ENCODE peak calls at places on chromosomes 13 and 19, in seven cellular contexts. One of them, this sample, is unnamed.

GRCh38 chr19:7497292-7497691 is 8.5 kb upstream of the PEX11G start:
- DNase-seq in Peyer's patch: no peak
- DNase-seq in astrocyte of the cerebellum: no peak
- DNase-seq in neuronal stem cell: no peak
- DNase-seq in ascending aorta: no peak
- DNase-seq in T-helper 2 cell: no peak
- DNase-seq in stimulated activated CD4-positive, alpha-beta T cell treated with anti-CD3 and anti-CD28 coated beads, Interleukin-2, amount 100 ng/mL, for 48 hours: no peak
- DNase-seq in this sample: no peak

GRCh38 chr19:35718345-35719041 is 690 bp downstream of the KMT2B start:
- DNase-seq in T-helper 2 cell: peak
- DNase-seq in ascending aorta: peak
- DNase-seq in Peyer's patch: peak
- DNase-seq in stimulated activated CD4-positive, alpha-beta T cell treated with anti-CD3 and anti-CD28 coated beads, Interleukin-2, amount 100 ng/mL, for 48 hours: no peak
- DNase-seq in neuronal stem cell: peak
- DNase-seq in astrocyte of the cerebellum: no peak
- DNase-seq in this sample: no peak

GRCh38 chr13:89966524-89966923 is 1381.0 kb upstream of the MIR17HG start:
- DNase-seq in neuronal stem cell: no peak
- DNase-seq in stimulated activated CD4-positive, alpha-beta T cell treated with anti-CD3 and anti-CD28 coated beads, Interleukin-2, amount 100 ng/mL, for 48 hours: no peak
- DNase-seq in Peyer's patch: no peak
- DNase-seq in astrocyte of the cerebellum: no peak
- DNase-seq in ascending aorta: no peak
- DNase-seq in T-helper 2 cell: no peak
- DNase-seq in this sample: no peak

GRCh38 chr19:38422405-38422804 is 3.6 kb downstream of the RASGRP4 start:
- DNase-seq in ascending aorta: no peak
- DNase-seq in T-helper 2 cell: no peak
- DNase-seq in Peyer's patch: no peak
- DNase-seq in astrocyte of the cerebellum: no peak
- DNase-seq in neuronal stem cell: no peak
- DNase-seq in stimulated activated CD4-positive, alpha-beta T cell treated with anti-CD3 and anti-CD28 coated beads, Interleukin-2, amount 100 ng/mL, for 48 hours: no peak
- DNase-seq in this sample: no peak

GRCh38 chr13:25375727-25376358 is 4.1 kb downstream of the ATP8A2 start:
- DNase-seq in astrocyte of the cerebellum: peak
- DNase-seq in Peyer's patch: peak
- DNase-seq in stimulated activated CD4-positive, alpha-beta T cell treated with anti-CD3 and anti-CD28 coated beads, Interleukin-2, amount 100 ng/mL, for 48 hours: peak
- DNase-seq in ascending aorta: no peak
- DNase-seq in T-helper 2 cell: peak
- DNase-seq in neuronal stem cell: peak
- DNase-seq in this sample: no peak

GRCh38 chr19:55481148-55482127 is 3.5 kb upstream of the NAT14 start:
- DNase-seq in T-helper 2 cell: no peak
- DNase-seq in neuronal stem cell: no peak
- DNase-seq in astrocyte of the cerebellum: no peak
- DNase-seq in stimulated activated CD4-positive, alpha-beta T cell treated with anti-CD3 and anti-CD28 coated beads, Interleukin-2, amount 100 ng/mL, for 48 hours: no peak
- DNase-seq in ascending aorta: no peak
- DNase-seq in Peyer's patch: no peak
- DNase-seq in this sample: no peak

GRCh38 chr19:8028951-8029491 is 23.5 kb upstream of the CCL25 start:
- DNase-seq in Peyer's patch: no peak
- DNase-seq in neuronal stem cell: peak
- DNase-seq in ascending aorta: no peak
- DNase-seq in stimulated activated CD4-positive, alpha-beta T cell treated with anti-CD3 and anti-CD28 coated beads, Interleukin-2, amount 100 ng/mL, for 48 hours: no peak
- DNase-seq in T-helper 2 cell: no peak
- DNase-seq in astrocyte of the cerebellum: no peak
- DNase-seq in this sample: no peak

GRCh38 chr19:9078651-9079050 is 8.2 kb upstream of the OR1M1 start:
- DNase-seq in Peyer's patch: no peak
- DNase-seq in ascending aorta: no peak
- DNase-seq in neuronal stem cell: no peak
- DNase-seq in stimulated activated CD4-positive, alpha-beta T cell treated with anti-CD3 and anti-CD28 coated beads, Interleukin-2, amount 100 ng/mL, for 48 hours: no peak
- DNase-seq in T-helper 2 cell: no peak
- DNase-seq in astrocyte of the cerebellum: no peak
- DNase-seq in this sample: no peak

GRCh38 chr13:78999494-78999893 is 340.5 kb upstream of the OBI1 start:
- DNase-seq in astrocyte of the cerebellum: no peak
- DNase-seq in T-helper 2 cell: no peak
- DNase-seq in neuronal stem cell: no peak
- DNase-seq in stimulated activated CD4-positive, alpha-beta T cell treated with anti-CD3 and anti-CD28 coated beads, Interleukin-2, amount 100 ng/mL, for 48 hours: no peak
- DNase-seq in ascending aorta: no peak
- DNase-seq in Peyer's patch: no peak
- DNase-seq in this sample: no peak

GRCh38 chr13:101799196-101799595 is 346.7 kb downstream of the ITGBL1 start:
- DNase-seq in Peyer's patch: no peak
- DNase-seq in T-helper 2 cell: no peak
- DNase-seq in ascending aorta: no peak
- DNase-seq in astrocyte of the cerebellum: no peak
- DNase-seq in neuronal stem cell: no peak
- DNase-seq in stimulated activated CD4-positive, alpha-beta T cell treated with anti-CD3 and anti-CD28 coated beads, Interleukin-2, amount 100 ng/mL, for 48 hours: no peak
- DNase-seq in this sample: no peak

GRCh38 chr13:95494082-95494681 is 58.3 kb upstream of the CLDN10 start:
- DNase-seq in Peyer's patch: no peak
- DNase-seq in T-helper 2 cell: peak
- DNase-seq in ascending aorta: no peak
- DNase-seq in stimulated activated CD4-positive, alpha-beta T cell treated with anti-CD3 and anti-CD28 coated beads, Interleukin-2, amount 100 ng/mL, for 48 hours: no peak
- DNase-seq in neuronal stem cell: peak
- DNase-seq in astrocyte of the cerebellum: peak
- DNase-seq in this sample: no peak

GRCh38 chr13:26604784-26605183 is 47.3 kb downstream of the WASF3 start:
- DNase-seq in T-helper 2 cell: no peak
- DNase-seq in ascending aorta: peak
- DNase-seq in neuronal stem cell: no peak
- DNase-seq in stimulated activated CD4-positive, alpha-beta T cell treated with anti-CD3 and anti-CD28 coated beads, Interleukin-2, amount 100 ng/mL, for 48 hours: no peak
- DNase-seq in Peyer's patch: peak
- DNase-seq in astrocyte of the cerebellum: no peak
- DNase-seq in this sample: no peak

This sample was measured in T1000.